ENCODE peak calls at places on chromosomes 5 and 9, in eight cellular contexts. Q is foreskin keratinocyte, Y is HFFc6, S is BJ, L is thyroid gland, A is lower lobe of right lung, N is heart left ventricle, V is psoas muscle. G is an unnamed sample.

GRCh38 chr9:110932883-110933282 is 105.4 kb downstream of the LPAR1 start:
- DNase-seq in V (no peak), A (no peak), S (no peak), L (no peak), N (no peak), Q (no peak), Y (peak; percentile 41), G (no peak)

GRCh38 chr5:109740329-109740728 is 50.6 kb downstream of the MAN2A1 start:
- DNase-seq in Q (peak; percentile 39), A (no peak), Y (peak; percentile 19), L (peak; percentile 80), S (no peak), N (no peak), V (no peak), G (peak; percentile 11)

GRCh38 chr9:110619831-110620230 is 40.3 kb upstream of the SVEP1 start:
- DNase-seq in N (no peak), S (no peak), V (no peak), Y (peak; percentile 33), Q (no peak), A (no peak), L (no peak), G (no peak)

GRCh38 chr5:159403906-159404641 is 73.8 kb upstream of the IL12B start:
- DNase-seq in N (no peak), Y (no peak), V (no peak), Q (no peak), A (no peak), S (no peak), L (no peak), G (no peak)

GRCh38 chr9:36092509-36093215 is 43.9 kb upstream of the GLIPR2 start:
- DNase-seq in V (no peak), A (no peak), Y (no peak), N (no peak), S (no peak), L (no peak), Q (no peak), G (no peak)

GRCh38 chr5:5104550-5104949 is 35.6 kb upstream of the ADAMTS16 start:
- DNase-seq in V (no peak), S (no peak), Q (peak; percentile 33), N (no peak), L (no peak), A (no peak), Y (no peak), G (no peak)

GRCh38 chr5:20109326-20109725 is 121.3 kb upstream of the CDH18 start:
- DNase-seq in L (no peak), V (no peak), N (no peak), Y (no peak), S (no peak), A (no peak), Q (peak; percentile 38), G (no peak)

GRCh38 chr5:111513175-111513520 is 813 bp upstream of the STARD4 start:
- DNase-seq in Q (no peak), L (no peak), A (no peak), S (no peak), V (no peak), N (no peak), Y (no peak), G (no peak)

GRCh38 chr5:141753971-141754713 is 72.1 kb upstream of the ARAP3 start:
- DNase-seq in S (no peak), Q (peak; percentile 52), A (no peak), V (no peak), N (no peak), L (peak; percentile 41), Y (no peak), G (peak; percentile 74)

GRCh38 chr9:123011878-123012528 is 21.5 kb upstream of the GPR21 start:
- DNase-seq in N (no peak), L (no peak), Y (no peak), V (no peak), Q (no peak), A (no peak), S (no peak), G (no peak)

GRCh38 chr9:36597412-36598178 is 24.9 kb downstream of the MELK start:
- DNase-seq in Y (peak; percentile 76), A (no peak), V (no peak), L (no peak), S (no peak), Q (peak; percentile 39), N (no peak), G (no peak)

GRCh38 chr9:133935328-133936040 is 56.6 kb downstream of the VAV2 start:
- DNase-seq in Y (no peak), N (peak; percentile 89), Q (no peak), S (no peak), L (peak; percentile 99), A (no peak), V (peak; percentile 81), G (no peak)

GRCh38 chr9:18447131-18447530 is 26.8 kb upstream of the ADAMTSL1 start:
- DNase-seq in Y (no peak), V (no peak), S (no peak), N (no peak), A (no peak), Q (no peak), L (no peak), G (no peak)

GRCh38 chr5:149130121-149130931 is 11.0 kb upstream of the ABLIM3 start:
- DNase-seq in Q (no peak), N (no peak), V (no peak), S (no peak), L (no peak), Y (no peak), A (no peak), G (no peak)

GRCh38 chr9:126631254-126631653 is 17.5 kb downstream of the LMX1B start:
- DNase-seq in V (no peak), N (no peak), L (no peak), A (no peak), S (no peak), Q (no peak), Y (no peak), G (peak; percentile 41)

GRCh38 chr9:99356512-99356971 is 134.5 kb downstream of the SEC61B start:
- DNase-seq in A (peak; percentile 84), N (no peak), Y (no peak), Q (no peak), V (peak; percentile 93), L (no peak), S (no peak), G (no peak)

GRCh38 chr9:123371228-123371584 is 15.2 kb downstream of the CRB2 start:
- DNase-seq in Q (no peak), S (no peak), L (no peak), N (no peak), V (no peak), Y (no peak), A (no peak), G (no peak)

GRCh38 chr5:144390133-144390532 is 219.5 kb downstream of the KCTD16 start:
- DNase-seq in Q (peak; percentile 1), V (no peak), N (no peak), A (no peak), Y (peak; percentile 19), L (peak; percentile 57), S (no peak), G (no peak)
- TF ChIP-seq CTCF in Q (peak; percentile 43), V (no peak), N (no peak), A (no peak), Y (peak; percentile 78), L (no peak), S (peak; percentile 30), G (peak; percentile 17)

GRCh38 chr9:105362470-105362869 is 85.4 kb upstream of the FSD1L start:
- DNase-seq in Y (no peak), N (no peak), S (no peak), Q (no peak), A (no peak), L (no peak), V (no peak), G (no peak)

GRCh38 chr9:105357937-105358336 is 89.9 kb upstream of the FSD1L start:
- DNase-seq in Q (no peak), Y (no peak), N (no peak), L (no peak), A (no peak), S (no peak), V (no peak), G (no peak)

GRCh38 chr9:105359899-105360298 is 87.9 kb upstream of the FSD1L start:
- DNase-seq in Y (peak; percentile 28), Q (no peak), S (no peak), V (no peak), A (no peak), N (no peak), L (no peak), G (no peak)

GRCh38 chr9:105361873-105362272 is 86.0 kb upstream of the FSD1L start:
- DNase-seq in V (no peak), Y (no peak), S (no peak), A (no peak), L (no peak), Q (no peak), N (no peak), G (no peak)

GRCh38 chr9:105360344-105360743 is 87.5 kb upstream of the FSD1L start:
- DNase-seq in S (no peak), V (no peak), L (no peak), Q (no peak), N (no peak), Y (no peak), A (no peak), G (no peak)
- TF ChIP-seq CTCF in S (no peak), V (no peak), L (no peak), Q (peak; percentile 38), N (no peak), Y (peak; percentile 27), A (no peak), G (no peak)

DNA sequence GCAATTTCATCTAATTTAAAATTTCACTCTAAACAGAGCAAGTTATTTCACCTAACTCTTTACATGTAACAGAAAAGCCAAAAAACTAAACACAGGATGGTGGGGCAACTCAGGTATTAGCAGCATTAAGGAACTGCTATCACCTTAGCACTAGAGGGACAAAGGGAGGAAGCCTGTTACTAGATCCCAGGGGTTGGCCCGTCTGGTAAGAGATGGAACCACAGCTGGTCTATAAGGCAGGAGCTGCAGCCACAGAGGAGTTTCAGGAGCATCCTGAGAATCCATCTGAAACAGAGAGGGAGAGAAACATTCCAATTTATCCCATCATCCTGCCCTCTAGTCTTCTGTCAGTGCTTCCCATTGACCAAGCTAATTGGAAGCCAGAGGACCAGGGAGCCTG is 300.3 kb downstream of the MRPS30 start:
- DNase-seq in N (no peak), Y (no peak), Q (no peak), S (no peak), L (no peak), V (no peak), A (no peak), G (no peak)
- TF ChIP-seq CTCF in N (no peak), Y (no peak), Q (no peak), S (no peak), L (no peak), V (no peak), A (no peak), G (no peak)

GRCh38 chr9:130825051-130825651 is 9.9 kb upstream of the ABL1 start:
- DNase-seq in Q (no peak), S (no peak), N (no peak), Y (peak; percentile 24), L (peak; percentile 64), V (no peak), A (no peak), G (peak; percentile 46)

GRCh38 chr9:130825809-130826208 is 9.2 kb upstream of the ABL1 start:
- DNase-seq in A (no peak), S (no peak), Y (no peak), Q (no peak), V (no peak), N (no peak), L (no peak), G (no peak)

GRCh38 chr9:130823435-130823834 is 11.6 kb upstream of the ABL1 start:
- DNase-seq in S (no peak), V (no peak), Y (no peak), N (no peak), A (no peak), Q (no peak), L (no peak), G (no peak)

GRCh38 chr9:130824079-130824478 is 11.0 kb upstream of the ABL1 start:
- DNase-seq in L (no peak), N (no peak), A (no peak), Y (no peak), Q (no peak), V (no peak), S (no peak), G (no peak)

GRCh38 chr9:130824616-130825015 is 10.4 kb upstream of the ABL1 start:
- DNase-seq in L (peak; percentile 39), S (no peak), Y (peak; percentile 13), N (no peak), A (no peak), Q (no peak), V (no peak), G (no peak)
- TF ChIP-seq CTCF in L (no peak), S (no peak), Y (no peak), N (no peak), A (no peak), Q (no peak), V (no peak), G (no peak)

G was measured in nephron progenitor cell.